ENCODE peak calls at places on chromosomes 2 and 18, in nine cellular contexts. One of them, this sample, is unnamed.

GRCh38 chr18:55780591-55781071 is 192.6 kb upstream of the TCF4 start:
- DNase-seq in NCI-H2107: no peak
- DNase-seq in EL: peak; percentile 44
- DNase-seq in ELF-1: no peak
- DNase-seq in sciatic nerve: no peak
- DNase-seq in SIG-M5: no peak
- DNase-seq in activated CD4-positive, alpha-beta T cell treated with anti-CD3 and anti-CD28 coated beads for 24 hours: no peak
- DNase-seq in A172: no peak
- DNase-seq in WTC11: no peak
- DNase-seq in this sample: no peak

GRCh38 chr2:230209422-230210051 is 10.2 kb downstream of the SP110 start:
- DNase-seq in SIG-M5: no peak
- DNase-seq in activated CD4-positive, alpha-beta T cell treated with anti-CD3 and anti-CD28 coated beads for 24 hours: no peak
- DNase-seq in sciatic nerve: no peak
- DNase-seq in A172: no peak
- DNase-seq in EL: no peak
- DNase-seq in NCI-H2107: no peak
- DNase-seq in ELF-1: no peak
- DNase-seq in WTC11: no peak
- DNase-seq in this sample: no peak

GRCh38 chr2:241068136-241068941 is 33.7 kb downstream of the MTERF4 start:
- DNase-seq in sciatic nerve: no peak
- DNase-seq in NCI-H2107: no peak
- DNase-seq in SIG-M5: no peak
- DNase-seq in activated CD4-positive, alpha-beta T cell treated with anti-CD3 and anti-CD28 coated beads for 24 hours: no peak
- DNase-seq in WTC11: no peak
- DNase-seq in A172: no peak
- DNase-seq in EL: no peak
- DNase-seq in ELF-1: no peak
- DNase-seq in this sample: no peak

GRCh38 chr2:52695731-52696130 is 1071.9 kb upstream of the CHAC2 start:
- DNase-seq in ELF-1: no peak
- DNase-seq in sciatic nerve: no peak
- DNase-seq in activated CD4-positive, alpha-beta T cell treated with anti-CD3 and anti-CD28 coated beads for 24 hours: no peak
- DNase-seq in SIG-M5: no peak
- DNase-seq in EL: no peak
- DNase-seq in WTC11: no peak
- DNase-seq in A172: no peak
- DNase-seq in NCI-H2107: no peak
- DNase-seq in this sample: no peak

GRCh38 chr2:64273524-64274398 is 129.5 kb upstream of the PELI1 start:
- DNase-seq in activated CD4-positive, alpha-beta T cell treated with anti-CD3 and anti-CD28 coated beads for 24 hours: no peak
- DNase-seq in sciatic nerve: no peak
- DNase-seq in WTC11: no peak
- DNase-seq in NCI-H2107: no peak
- DNase-seq in A172: peak; percentile 97
- DNase-seq in ELF-1: peak; percentile 47
- DNase-seq in EL: peak; percentile 97
- DNase-seq in SIG-M5: no peak
- DNase-seq in this sample: peak; percentile 91

GRCh38 chr18:57627488-57627887 is 5.9 kb upstream of the NARS1 start:
- DNase-seq in NCI-H2107: no peak
- DNase-seq in ELF-1: no peak
- DNase-seq in A172: peak; percentile 31
- DNase-seq in sciatic nerve: no peak
- DNase-seq in activated CD4-positive, alpha-beta T cell treated with anti-CD3 and anti-CD28 coated beads for 24 hours: no peak
- DNase-seq in SIG-M5: no peak
- DNase-seq in EL: peak; percentile 76
- DNase-seq in WTC11: no peak
- DNase-seq in this sample: peak; percentile 28

GRCh38 chr2:109475531-109476210 is 138.1 kb downstream of the SEPTIN10 start:
- DNase-seq in WTC11: no peak
- DNase-seq in SIG-M5: no peak
- DNase-seq in A172: peak; percentile 25
- DNase-seq in EL: peak; percentile 72
- DNase-seq in activated CD4-positive, alpha-beta T cell treated with anti-CD3 and anti-CD28 coated beads for 24 hours: no peak
- DNase-seq in sciatic nerve: no peak
- DNase-seq in ELF-1: no peak
- DNase-seq in NCI-H2107: no peak
- DNase-seq in this sample: peak; percentile 58

GRCh38 chr18:11040823-11041712 is 108.3 kb downstream of the PIEZO2 start:
- DNase-seq in EL: peak; percentile 64
- DNase-seq in ELF-1: peak; percentile 60
- DNase-seq in activated CD4-positive, alpha-beta T cell treated with anti-CD3 and anti-CD28 coated beads for 24 hours: no peak
- DNase-seq in NCI-H2107: no peak
- DNase-seq in SIG-M5: no peak
- DNase-seq in sciatic nerve: peak; percentile 66
- DNase-seq in A172: peak; percentile 53
- DNase-seq in WTC11: peak; percentile 60
- DNase-seq in this sample: peak; percentile 41

GRCh38 chr2:179636100-179636980 is 225.1 kb downstream of the ZNF385B start:
- DNase-seq in SIG-M5: no peak
- DNase-seq in WTC11: no peak
- DNase-seq in A172: no peak
- DNase-seq in sciatic nerve: no peak
- DNase-seq in NCI-H2107: no peak
- DNase-seq in ELF-1: no peak
- DNase-seq in activated CD4-positive, alpha-beta T cell treated with anti-CD3 and anti-CD28 coated beads for 24 hours: no peak
- DNase-seq in EL: no peak
- DNase-seq in this sample: no peak

GRCh38 chr2:10079192-10079930 is 850 bp downstream of the CYS1 start:
- DNase-seq in activated CD4-positive, alpha-beta T cell treated with anti-CD3 and anti-CD28 coated beads for 24 hours: no peak
- DNase-seq in NCI-H2107: no peak
- DNase-seq in EL: peak; percentile 73
- DNase-seq in SIG-M5: no peak
- DNase-seq in ELF-1: no peak
- DNase-seq in A172: peak; percentile 40
- DNase-seq in WTC11: peak; percentile 36
- DNase-seq in sciatic nerve: no peak
- DNase-seq in this sample: peak; percentile 55

GRCh38 chr2:180033993-180034894 is 27.1 kb upstream of the CWC22 start:
- DNase-seq in A172: peak; percentile 64
- DNase-seq in NCI-H2107: peak; percentile 77
- DNase-seq in ELF-1: peak; percentile 80
- DNase-seq in activated CD4-positive, alpha-beta T cell treated with anti-CD3 and anti-CD28 coated beads for 24 hours: no peak
- DNase-seq in sciatic nerve: no peak
- DNase-seq in WTC11: peak; percentile 29
- DNase-seq in EL: peak; percentile 16
- DNase-seq in SIG-M5: no peak
- DNase-seq in this sample: peak; percentile 11

GRCh38 chr18:27780061-27780740 is 396.7 kb downstream of the CDH2 start:
- DNase-seq in ELF-1: no peak
- DNase-seq in sciatic nerve: no peak
- DNase-seq in EL: peak; percentile 34
- DNase-seq in activated CD4-positive, alpha-beta T cell treated with anti-CD3 and anti-CD28 coated beads for 24 hours: no peak
- DNase-seq in NCI-H2107: no peak
- DNase-seq in A172: no peak
- DNase-seq in SIG-M5: no peak
- DNase-seq in WTC11: no peak
- DNase-seq in this sample: peak; percentile 57

GRCh38 chr2:218229851-218230250 is 12.9 kb downstream of the ARPC2 start:
- DNase-seq in NCI-H2107: no peak
- DNase-seq in ELF-1: peak; percentile 60
- DNase-seq in EL: peak; percentile 70
- DNase-seq in activated CD4-positive, alpha-beta T cell treated with anti-CD3 and anti-CD28 coated beads for 24 hours: no peak
- DNase-seq in A172: peak; percentile 66
- DNase-seq in WTC11: no peak
- DNase-seq in sciatic nerve: no peak
- DNase-seq in SIG-M5: no peak
- DNase-seq in this sample: peak; percentile 32

GRCh38 chr2:216171043-216171442 is 61.9 kb downstream of the XRCC5 start:
- DNase-seq in sciatic nerve: no peak
- DNase-seq in EL: no peak
- DNase-seq in A172: no peak
- DNase-seq in NCI-H2107: no peak
- DNase-seq in activated CD4-positive, alpha-beta T cell treated with anti-CD3 and anti-CD28 coated beads for 24 hours: no peak
- DNase-seq in SIG-M5: no peak
- DNase-seq in WTC11: no peak
- DNase-seq in ELF-1: no peak
- DNase-seq in this sample: no peak

GRCh38 chr18:51569153-51569552 is 371.7 kb upstream of the MEX3C start:
- DNase-seq in ELF-1: no peak
- DNase-seq in EL: no peak
- DNase-seq in WTC11: no peak
- DNase-seq in activated CD4-positive, alpha-beta T cell treated with anti-CD3 and anti-CD28 coated beads for 24 hours: no peak
- DNase-seq in A172: no peak
- DNase-seq in NCI-H2107: no peak
- DNase-seq in sciatic nerve: no peak
- DNase-seq in SIG-M5: no peak
- DNase-seq in this sample: no peak